ENCODE peak calls at places on chromosomes 16 and 17, in six cellular contexts. N, L, K, T, D and E are unnamed samples.
A peak's percentile ranks its signal among the peaks of the same experiment; 100 is the strongest.

GRCh38 chr16:30603945-30604315 is 6.3 kb downstream of the ZNF689 start:
- DNase-seq in N (no peak), L (no peak), K (peak; percentile 85), T (no peak), D (no peak), E (no peak)

GRCh38 chr17:77146882-77147281 is 6.1 kb downstream of the SEC14L1 start:
- DNase-seq in N (peak; percentile 64), L (no peak), K (peak; percentile 74), T (no peak), D (no peak), E (peak; percentile 69)

GRCh38 chr16:77157346-77157745 is 33.6 kb upstream of the MON1B start:
- DNase-seq in N (no peak), L (no peak), K (no peak), T (no peak), D (no peak), E (no peak)

GRCh38 chr17:51374220-51374619 is 113.9 kb downstream of the UTP18 start:
- DNase-seq in N (no peak), L (no peak), K (no peak), T (no peak), D (no peak), E (no peak)

GRCh38 chr17:70454908-70455307 is 285.6 kb downstream of the KCNJ2 start:
- DNase-seq in N (no peak), L (no peak), K (no peak), T (no peak), D (no peak), E (no peak)

GRCh38 chr17:47719411-47720152 is 13.5 kb upstream of the TBX21 start:
- DNase-seq in N (no peak), L (no peak), K (no peak), T (no peak), D (peak; percentile 72), E (no peak)

GRCh38 chr17:9239821-9240658 is 218.7 kb downstream of the NTN1 start:
- DNase-seq in N (peak; percentile 63), L (peak; percentile 87), K (peak; percentile 67), T (no peak), D (peak; percentile 39), E (peak; percentile 66)

GRCh38 chr17:46831573-46832305 is 13.2 kb upstream of the WNT3 start:
- DNase-seq in N (no peak), L (no peak), K (no peak), T (no peak), D (no peak), E (no peak)

GRCh38 chr17:57948555-57949420 is 6.4 kb downstream of the CUEDC1 start:
- DNase-seq in N (no peak), L (no peak), K (no peak), T (no peak), D (peak; percentile 96), E (no peak)

GRCh38 chr17:6608321-6608720 is 32.2 kb downstream of the KIAA0753 start:
- DNase-seq in N (no peak), L (no peak), K (no peak), T (no peak), D (peak; percentile 41), E (no peak)

GRCh38 chr16:83533193-83533592 is 274.6 kb upstream of the HSBP1 start:
- DNase-seq in N (no peak), L (no peak), K (no peak), T (no peak), D (peak; percentile 78), E (no peak)

GRCh38 chr17:51371732-51372151 is 111.4 kb downstream of the UTP18 start:
- DNase-seq in N (no peak), L (no peak), K (peak; percentile 59), T (peak; percentile 67), D (peak; percentile 50), E (peak; percentile 61)

GRCh38 chr16:73794936-73795335 is 501.7 kb upstream of the PSMD7 start:
- DNase-seq in N (no peak), L (no peak), K (no peak), T (no peak), D (no peak), E (no peak)

DNA sequence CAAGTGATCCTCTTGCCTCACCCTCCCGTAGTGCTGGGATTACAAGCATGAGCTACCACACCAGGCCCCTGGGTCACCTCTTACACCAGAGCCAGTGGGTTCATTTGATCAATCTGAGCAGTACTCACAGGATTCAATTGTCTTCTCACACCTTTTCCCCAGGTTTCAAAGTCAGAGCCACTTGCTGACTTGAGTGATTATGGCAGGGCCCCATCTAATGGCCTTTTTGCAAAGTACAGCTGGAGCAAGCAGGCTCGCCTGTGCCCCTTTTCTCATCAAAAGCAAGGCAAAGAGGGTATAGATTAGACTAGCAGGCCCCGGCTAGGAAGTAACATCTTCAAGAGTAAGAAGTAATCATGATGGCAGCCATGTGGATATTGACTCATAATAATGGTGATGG is 114.8 kb upstream of the NOL11 start:
- DNase-seq in N (no peak), L (no peak), K (no peak), T (peak; percentile 21), D (peak; percentile 49), E (peak; percentile 62)
- TF ChIP-seq CTCF in N (peak; percentile 52), L (no peak), K (peak; percentile 25), T (peak; percentile 44), D (peak; percentile 57), E (peak; percentile 37)

GRCh38 chr17:75182569-75183436 is at the start of gene SUMO2:
- DNase-seq in N (peak; percentile 94), L (peak; percentile 98), K (peak; percentile 94), T (peak; percentile 93), D (peak; percentile 94), E (peak; percentile 96)
- TF ChIP-seq POLR2A in N (peak; percentile 71), L (peak; percentile 88), K (peak; percentile 74), T (peak; percentile 44), D (peak; percentile 58), E (peak; percentile 24)

GRCh38 chr17:17943281-17943984 is 28.8 kb downstream of the TOM1L2 start:
- DNase-seq in N (no peak), L (no peak), K (no peak), T (no peak), D (no peak), E (no peak)
- TF ChIP-seq CTCF in N (no peak), L (no peak), K (no peak), T (no peak), D (no peak), E (no peak)

DNA sequence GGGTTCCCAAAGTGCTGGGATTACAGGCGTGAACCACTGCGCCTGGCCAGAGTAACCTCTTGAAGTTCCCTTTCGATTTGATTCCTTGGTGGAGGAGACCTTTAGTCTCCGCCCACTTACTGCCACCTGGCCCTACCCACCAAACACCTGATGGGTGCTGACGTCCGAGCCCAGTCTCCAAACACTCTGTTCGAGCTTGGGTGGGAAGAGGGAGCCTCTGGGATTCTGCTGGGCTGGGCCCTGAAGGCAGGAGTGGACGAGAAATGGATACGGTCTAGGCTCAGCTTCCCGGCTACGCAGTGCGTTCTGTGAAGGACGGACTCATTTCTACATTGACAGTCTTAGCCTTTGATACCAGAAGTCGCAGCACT is 870 bp upstream of the ITGA3 start:
- DNase-seq in N (peak; percentile 45), L (no peak), K (no peak), T (no peak), D (no peak), E (peak; percentile 34)
- TF ChIP-seq POLR2A in N (peak; percentile 79), L (no peak), K (no peak), T (no peak), D (no peak), E (no peak)